ENCODE peak calls at places on chromosome 10, in ten cellular contexts. U is psoas muscle, O is OCI-LY7, V is lower lobe of right lung, D is uterus, X is fibroblast of lung, A is right cardiac atrium, E is neuronal stem cell, M is body of pancreas, S is thoracic aorta. L is an unnamed sample. For H3K4me1, the result is how much of the 10 kb centered on the place peaks cover.

GRCh38 chr10:15863733-15864132 is 3.4 kb upstream of the MINDY3 start:
- DNase-seq in V (no peak), D (no peak), E (no peak), M (no peak), U (no peak), X (no peak), A (no peak), S (no peak), O (no peak), L (no peak)

GRCh38 chr10:11874568-11875182 is 51.5 kb downstream of the PROSER2 start:
- DNase-seq in U (peak), A (peak), S (no peak), M (peak), O (no peak), D (peak), X (peak), V (no peak), E (peak), L (peak)

GRCh38 chr10:84348860-84349259 is 20.5 kb downstream of the CCSER2 start:
- DNase-seq in U (no peak), S (no peak), M (no peak), V (no peak), O (no peak), E (no peak), D (no peak), A (no peak), X (peak), L (no peak)

GRCh38 chr10:119341236-119342016 is 134.1 kb downstream of the GRK5 start:
- DNase-seq in S (no peak), X (peak), E (no peak), O (no peak), U (peak), D (peak), M (no peak), A (peak), V (no peak), L (peak)

GRCh38 chr10:75234683-75235374 is 928 bp downstream of the COMTD1 start:
- DNase-seq in M (no peak), E (peak), X (no peak), A (peak), S (no peak), O (peak), V (no peak), U (peak), D (no peak), L (peak)

GRCh38 chr10:109987828-109988227 is 20.0 kb upstream of the ADD3 start:
- DNase-seq in M (no peak), U (no peak), A (no peak), V (no peak), E (no peak), S (no peak), D (no peak), O (no peak), X (no peak), L (no peak)

GRCh38 chr10:11610855-11611247 is 599 bp downstream of the USP6NL start:
- DNase-seq in U (no peak), S (no peak), D (peak), E (no peak), V (peak), X (peak), A (peak), O (peak), M (peak), L (peak)

GRCh38 chr10:12701696-12702095 is 299.8 kb downstream of the CCDC3 start:
- DNase-seq in E (no peak), M (no peak), U (no peak), V (no peak), D (no peak), X (peak), S (no peak), O (no peak), A (no peak), L (no peak)

GRCh38 chr10:119025776-119026175 is 3.7 kb upstream of the NANOS1 start:
- DNase-seq in D (no peak), E (no peak), U (no peak), V (peak), A (peak), X (no peak), S (no peak), O (no peak), M (peak), L (peak)

GRCh38 chr10:17742918-17743317 is 9.1 kb upstream of the TMEM236 start:
- DNase-seq in D (peak), U (peak), A (peak), V (peak), X (peak), M (peak), S (no peak), E (peak), O (peak), L (peak)

GRCh38 chr10:51260376-51260775 is 186.1 kb downstream of the PRKG1 start:
- DNase-seq in S (no peak), U (no peak), O (no peak), M (no peak), X (no peak), D (no peak), V (no peak), A (no peak), E (no peak), L (no peak)

GRCh38 chr10:331186-331585 is 195.9 kb downstream of the ZMYND11 start:
- DNase-seq in X (no peak), D (no peak), E (no peak), U (no peak), S (no peak), A (no peak), V (no peak), M (no peak), O (no peak), L (no peak)

GRCh38 chr10:73910764-73911552 is at the start of gene PLAU:
- DNase-seq in X (peak), M (peak), V (peak), E (peak), D (no peak), S (no peak), A (peak), O (peak), U (peak), L (peak)

GRCh38 chr10:75978213-75978612 is 546.8 kb downstream of the LRMDA start:
- DNase-seq in M (no peak), O (no peak), E (no peak), D (no peak), A (no peak), U (no peak), X (peak), S (no peak), V (no peak), L (no peak)

GRCh38 chr10:127587668-127588395 is 38.7 kb downstream of the NPS start:
- DNase-seq in D (no peak), M (no peak), S (no peak), E (no peak), O (no peak), U (no peak), V (no peak), A (no peak), X (no peak), L (no peak)

GRCh38 chr10:110765513-110766375 is 106.0 kb upstream of the PDCD4 start:
- DNase-seq in A (no peak), S (no peak), D (no peak), V (no peak), O (no peak), X (peak), E (no peak), M (no peak), U (no peak), L (no peak)

GRCh38 chr10:123150986-123151738 is 3.0 kb upstream of the BUB3 start:
- DNase-seq in U (peak), M (no peak), D (no peak), V (peak), E (peak), S (no peak), A (peak), X (peak), O (no peak), L (no peak)

GRCh38 chr10:114337510-114338462 is 66.5 kb downstream of the AFAP1L2 start:
- DNase-seq in D (no peak), U (no peak), O (no peak), S (no peak), E (no peak), V (no peak), X (peak), M (no peak), A (no peak), L (no peak)

GRCh38 chr10:132971448-132972148 is 29.2 kb upstream of the CFAP46 start:
- DNase-seq in V (no peak), E (no peak), X (no peak), D (no peak), M (no peak), S (no peak), O (no peak), U (peak), A (peak), L (no peak)
- H3K4me3 ChIP-seq in V (no peak), E (no peak), X (no peak), D (no peak), M (no peak), S (no peak), O (no peak), U (no peak), A (no peak), L (no peak)

GRCh38 chr10:62021116-62021515 is 119.6 kb downstream of the ARID5B start:
- DNase-seq in M (no peak), S (no peak), A (no peak), V (no peak), E (no peak), U (no peak), O (no peak), D (no peak), X (no peak), L (no peak)

GRCh38 chr10:62021978-62022802 is 120.7 kb downstream of the ARID5B start:
- DNase-seq in A (no peak), D (no peak), V (no peak), M (no peak), X (no peak), U (no peak), O (no peak), E (no peak), S (no peak), L (no peak)

GRCh38 chr10:62024026-62024701 is 122.7 kb downstream of the ARID5B start:
- DNase-seq in X (no peak), V (no peak), O (no peak), E (no peak), S (no peak), U (no peak), D (no peak), M (no peak), A (no peak), L (no peak)

GRCh38 chr10:62023289-62023688 is 121.8 kb downstream of the ARID5B start:
- DNase-seq in S (no peak), M (no peak), U (no peak), E (no peak), O (no peak), X (no peak), V (no peak), D (no peak), A (no peak), L (no peak)

GRCh38 chr10:62022830-62023229 is 121.3 kb downstream of the ARID5B start:
- DNase-seq in D (no peak), V (no peak), X (no peak), A (no peak), M (no peak), U (no peak), E (no peak), S (no peak), O (no peak), L (no peak)
- H3K4me1 ChIP-seq in D (under half), V (under half), X (under half), A (under half), M (under half), U (under half), E (under half), S (under half), O (half or more), L (under half)

DNA sequence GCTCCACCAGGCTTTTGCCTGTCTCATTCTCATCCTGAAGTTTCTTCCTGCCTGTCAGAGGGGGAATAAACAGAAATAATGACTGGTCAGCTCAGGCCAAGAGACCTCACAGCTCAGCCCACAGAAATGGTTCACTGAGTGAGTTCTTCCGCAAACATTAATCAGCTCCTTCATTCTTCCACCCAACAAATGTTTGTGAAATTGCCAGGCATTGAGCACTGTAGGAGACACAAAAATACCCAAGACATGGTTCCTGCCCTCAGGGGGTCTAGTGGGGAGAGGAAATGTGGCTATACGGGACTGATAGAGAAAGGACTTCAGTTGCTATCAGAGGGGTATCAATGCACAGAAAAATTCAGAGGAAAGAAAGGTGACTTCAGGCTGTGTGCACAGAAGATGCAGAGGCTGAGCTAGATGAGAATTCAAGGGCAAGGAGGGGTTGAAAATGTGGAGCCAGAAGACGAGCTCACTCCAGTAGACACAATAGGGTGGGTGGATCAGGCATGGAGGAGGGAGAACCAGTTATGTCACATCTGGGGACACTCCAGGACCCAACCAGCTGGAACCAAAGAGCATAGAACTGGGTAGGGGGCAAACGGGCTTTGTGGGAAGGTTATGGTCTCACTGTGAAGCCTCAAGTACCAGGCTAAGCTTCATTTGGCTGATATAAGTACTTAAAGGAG is 20.9 kb downstream of the MYOF start:
- DNase-seq in E (no peak), S (no peak), A (no peak), M (no peak), X (peak), V (no peak), U (no peak), O (peak), D (peak), L (no peak)
- H3K27ac ChIP-seq in E (no peak), S (peak), A (peak), M (no peak), X (peak), V (peak), U (no peak), O (peak), D (peak), L (no peak)

GRCh38 chr10:70144372-70145110 is 2.0 kb downstream of the TYSND1 start:
- DNase-seq in U (no peak), V (no peak), A (no peak), S (no peak), D (no peak), E (no peak), X (no peak), M (no peak), O (no peak), L (no peak)
- H3K4me3 ChIP-seq in U (peak), V (peak), A (peak), S (peak), D (no peak), E (no peak), X (no peak), M (no peak), O (peak), L (peak)

GRCh38 chr10:59891349-59891748 is 15.0 kb downstream of the CCDC6 start:
- DNase-seq in D (no peak), E (no peak), A (no peak), O (no peak), U (no peak), V (no peak), X (no peak), M (no peak), S (no peak), L (no peak)
- H3K4me1 ChIP-seq in D (under half), E (under half), A (under half), O (under half), U (under half), V (half or more), X (under half), M (half or more), S (half or more), L (half or more)

GRCh38 chr10:124987788-124988187 is 45.9 kb downstream of the ZRANB1 start:
- DNase-seq in V (no peak), O (no peak), S (no peak), D (no peak), U (no peak), M (no peak), A (no peak), X (no peak), E (no peak), L (no peak)

GRCh38 chr10:124978376-124978725 is 36.4 kb downstream of the ZRANB1 start:
- DNase-seq in U (no peak), O (no peak), V (no peak), E (no peak), D (no peak), M (no peak), S (no peak), X (no peak), A (no peak), L (no peak)

GRCh38 chr10:124984376-124984775 is 42.5 kb downstream of the ZRANB1 start:
- DNase-seq in E (no peak), U (no peak), A (no peak), V (no peak), X (no peak), S (no peak), D (no peak), M (no peak), O (no peak), L (no peak)

GRCh38 chr10:124985162-124985561 is 43.2 kb downstream of the ZRANB1 start:
- DNase-seq in V (no peak), O (no peak), E (no peak), M (no peak), X (no peak), S (no peak), D (no peak), U (no peak), A (no peak), L (no peak)

DNA sequence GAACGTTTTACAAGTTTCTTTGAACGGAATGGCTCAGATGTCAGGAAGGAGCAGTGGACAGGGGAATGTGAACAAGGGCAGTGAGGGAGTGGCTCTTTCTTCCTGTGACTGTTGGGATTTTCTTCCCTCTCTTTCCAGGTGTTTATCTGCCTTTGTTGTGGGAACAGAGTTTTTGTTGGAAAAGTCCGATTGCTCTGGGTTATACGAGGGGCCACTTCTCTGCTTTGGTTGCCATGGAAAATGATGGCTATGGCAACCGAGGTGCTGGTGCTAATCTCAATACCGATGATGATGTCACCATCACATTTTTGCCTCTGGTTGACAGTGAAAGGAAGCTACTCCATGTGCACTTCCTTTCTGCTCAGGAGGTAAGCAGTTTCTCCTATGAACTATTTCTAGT is 41.4 kb downstream of the ZRANB1 start:
- DNase-seq in U (no peak), V (no peak), O (no peak), M (no peak), S (no peak), D (no peak), A (no peak), X (peak), E (no peak), L (no peak)
- H3K27ac ChIP-seq in U (no peak), V (no peak), O (no peak), M (no peak), S (no peak), D (no peak), A (no peak), X (no peak), E (no peak), L (no peak)

GRCh38 chr10:121041499-121041898 is 190.3 kb downstream of the WDR11 start:
- DNase-seq in M (no peak), E (no peak), U (no peak), O (no peak), S (no peak), A (no peak), X (no peak), D (no peak), V (no peak), L (no peak)

GRCh38 chr10:121041906-121042305 is 190.7 kb downstream of the WDR11 start:
- DNase-seq in V (no peak), A (no peak), E (no peak), O (no peak), M (no peak), X (peak), S (no peak), U (no peak), D (no peak), L (no peak)

GRCh38 chr10:121043124-121043849 is 192.1 kb downstream of the WDR11 start:
- DNase-seq in D (peak), V (no peak), O (no peak), S (no peak), U (no peak), M (no peak), E (no peak), X (no peak), A (peak), L (no peak)

GRCh38 chr10:121036431-121036830 is 185.3 kb downstream of the WDR11 start:
- DNase-seq in M (no peak), O (no peak), E (no peak), U (no peak), D (peak), S (no peak), A (peak), X (peak), V (no peak), L (no peak)

DNA sequence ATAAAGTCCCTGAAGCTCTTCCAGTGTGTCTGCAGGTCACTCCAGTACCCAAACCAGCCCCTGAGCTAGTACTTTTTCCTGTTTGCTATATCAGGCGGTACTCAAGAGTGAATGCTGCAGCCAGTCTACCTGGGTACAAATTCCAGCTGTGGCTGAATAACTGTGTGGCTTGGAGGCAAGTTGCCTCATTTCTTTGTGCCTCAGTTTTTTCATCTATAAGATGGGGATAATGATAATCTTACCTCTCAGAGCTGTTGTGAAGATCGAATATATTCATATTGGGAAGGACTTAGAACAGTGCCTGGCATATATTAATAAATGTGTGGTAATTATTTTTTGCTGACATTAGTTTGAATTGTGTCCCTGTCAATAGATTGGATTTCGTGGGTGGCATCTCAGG is 191.2 kb downstream of the WDR11 start:
- DNase-seq in U (no peak), X (no peak), S (no peak), M (no peak), V (no peak), E (no peak), D (no peak), O (no peak), A (no peak), L (no peak)
- H3K4me3 ChIP-seq in U (no peak), X (no peak), S (no peak), M (no peak), V (no peak), E (no peak), D (no peak), O (no peak), A (no peak), L (no peak)

L was measured in heart left ventricle.